ENCODE peak calls at places on chromosomes 5 and 9, in ten cellular contexts. O, X, S, U, P, N, Z, G, H and V are unnamed samples.

GRCh38 chr9:127825319-127826051 is 22.8 kb downstream of the FPGS start:
- DNase-seq in N (peak; percentile 85), O (no peak), G (peak; percentile 50), P (no peak), U (peak; percentile 86), H (peak; percentile 58), S (peak; percentile 78), Z (no peak), X (no peak), V (no peak)

GRCh38 chr5:150339841-150340240 is 17.7 kb upstream of the TCOF1 start:
- DNase-seq in G (no peak), U (no peak), H (no peak), P (no peak), O (no peak), N (no peak), Z (no peak), S (no peak), X (no peak), V (no peak)

GRCh38 chr9:99266136-99267023 is 44.3 kb downstream of the SEC61B start:
- DNase-seq in G (peak; percentile 9), U (peak; percentile 83), P (peak; percentile 64), N (peak; percentile 89), H (peak; percentile 77), X (peak; percentile 71), S (peak; percentile 86), O (peak; percentile 46), Z (peak; percentile 60), V (peak; percentile 53)

GRCh38 chr9:81083821-81084512 is 605.4 kb downstream of the TLE1 start:
- DNase-seq in H (no peak), U (no peak), G (no peak), S (no peak), X (peak; percentile 92), P (no peak), Z (no peak), N (no peak), O (no peak), V (no peak)

GRCh38 chr5:150443242-150444075 is 6.1 kb downstream of the RPS14 start:
- DNase-seq in Z (no peak), O (no peak), N (no peak), P (no peak), H (no peak), G (no peak), X (no peak), S (no peak), U (no peak), V (no peak)

GRCh38 chr9:6628714-6629113 is 16.8 kb downstream of the GLDC start:
- DNase-seq in X (no peak), P (no peak), U (no peak), G (no peak), O (no peak), N (no peak), Z (no peak), H (no peak), S (no peak), V (no peak)

GRCh38 chr5:78779771-78780616 is 131.4 kb upstream of the LHFPL2 start:
- DNase-seq in O (no peak), N (no peak), X (peak; percentile 97), S (no peak), H (no peak), G (no peak), U (no peak), Z (no peak), P (no peak), V (no peak)

GRCh38 chr9:106883626-106884190 is 20.7 kb downstream of the ZNF462 start:
- DNase-seq in Z (no peak), O (no peak), G (no peak), S (no peak), H (no peak), X (peak; percentile 66), N (no peak), P (no peak), U (no peak), V (no peak)

GRCh38 chr5:162068412-162068811 is 839 bp downstream of the GABRG2 start:
- DNase-seq in X (peak; percentile 1), O (no peak), H (peak; percentile 3), N (no peak), Z (no peak), U (no peak), P (peak; percentile 10), G (no peak), S (no peak), V (no peak)

DNA sequence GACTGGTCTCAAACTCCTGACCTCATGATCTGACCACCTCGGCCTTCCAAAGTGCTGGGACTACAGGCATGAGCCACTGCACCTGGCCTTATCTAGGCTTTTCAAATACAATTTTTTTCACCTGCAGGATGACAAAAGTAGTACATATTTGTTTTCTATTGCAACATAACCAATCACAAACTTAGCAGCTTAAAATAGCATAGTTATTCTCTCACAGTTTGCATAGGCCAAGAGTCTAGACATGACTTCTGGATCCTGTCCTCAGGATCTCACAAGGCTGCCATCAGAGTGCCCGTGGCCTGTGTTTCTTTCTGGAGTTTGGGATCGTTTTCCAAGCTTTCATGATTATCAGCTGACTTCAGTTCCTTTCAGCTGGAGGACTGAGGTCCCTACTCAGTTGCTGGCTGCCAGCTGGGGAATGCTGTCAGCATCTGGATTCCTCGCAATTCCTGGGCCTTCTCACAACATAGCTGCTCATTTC is 348.9 kb downstream of the ARHGEF28 start:
- DNase-seq in U (no peak), Z (no peak), H (peak; percentile 18), G (no peak), P (no peak), X (peak; percentile 41), N (no peak), O (no peak), S (no peak), V (no peak)
- TF ChIP-seq CTCF in U (no peak), Z (no peak), H (no peak), G (no peak), P (no peak), X (no peak), N (no peak), O (no peak), S (no peak), V (no peak)

GRCh38 chr9:97430316-97430715 is 18.4 kb downstream of the TDRD7 start:
- DNase-seq in U (no peak), G (no peak), S (no peak), H (no peak), O (no peak), N (no peak), P (no peak), Z (no peak), X (no peak), V (no peak)
- TF ChIP-seq CTCF in U (no peak), G (no peak), S (no peak), H (no peak), O (no peak), N (no peak), P (no peak), Z (no peak), X (no peak), V (no peak)

GRCh38 chr9:85332487-85332886 is 409.3 kb downstream of the AGTPBP1 start:
- DNase-seq in O (no peak), G (peak; percentile 32), Z (no peak), P (no peak), H (peak; percentile 19), N (no peak), S (no peak), X (peak; percentile 5), U (no peak), V (no peak)
- TF ChIP-seq CTCF in O (peak; percentile 50), G (no peak), Z (no peak), P (no peak), H (peak; percentile 62), N (no peak), S (no peak), X (no peak), U (no peak), V (no peak)

GRCh38 chr5:109141499-109142200 is 268.1 kb downstream of the PJA2 start:
- DNase-seq in O (no peak), U (no peak), S (no peak), H (no peak), G (no peak), Z (no peak), X (peak; percentile 25), P (no peak), N (no peak), V (no peak)
- TF ChIP-seq CTCF in O (no peak), U (no peak), S (no peak), H (no peak), G (no peak), Z (no peak), X (no peak), P (no peak), N (no peak), V (no peak)

GRCh38 chr9:136255896-136256890 is 10.6 kb upstream of the QSOX2 start:
- DNase-seq in H (no peak), S (no peak), U (peak; percentile 59), G (peak; percentile 80), O (no peak), N (no peak), X (no peak), Z (no peak), P (no peak), V (no peak)
- TF ChIP-seq CTCF in H (no peak), S (no peak), U (no peak), G (no peak), O (peak; percentile 22), N (no peak), X (no peak), Z (no peak), P (peak; percentile 6), V (no peak)